ENCODE peak calls at places on chromosome 12, in nine cellular contexts. G is stomach, E is GM12878, X is A549, R is H1, M is tibial nerve, Q is sigmoid colon, N is SK-N-SH, K is K562. F is an unnamed sample.

GRCh38 chr12:38892090-38892786 is 13.2 kb downstream of the CPNE8 start:
- DNase-seq in K (no peak), X (peak), R (no peak), Q (no peak), N (no peak), G (peak), M (no peak), E (no peak), F (no peak)

GRCh38 chr12:52813885-52814709 is at the start of gene KRT4:
- DNase-seq in X (peak), M (no peak), N (no peak), G (no peak), E (no peak), K (no peak), Q (no peak), R (no peak), F (no peak)

GRCh38 chr12:104928036-104928770 is 29.9 kb downstream of the SLC41A2 start:
- DNase-seq in K (no peak), X (no peak), N (no peak), R (no peak), Q (no peak), E (no peak), G (no peak), M (no peak), F (no peak)

GRCh38 chr12:59699408-59700144 is 103.7 kb downstream of the SLC16A7 start:
- DNase-seq in M (no peak), K (no peak), N (no peak), G (no peak), X (no peak), Q (no peak), E (no peak), R (no peak), F (no peak)

GRCh38 chr12:83017001-83017400 is 330.3 kb downstream of the TMTC2 start:
- DNase-seq in K (no peak), M (no peak), Q (no peak), N (no peak), E (no peak), X (no peak), R (no peak), G (no peak), F (no peak)

GRCh38 chr12:88854260-88854659 is 274.0 kb upstream of the KITLG start:
- DNase-seq in G (no peak), N (no peak), K (no peak), Q (no peak), E (no peak), X (peak), M (no peak), R (no peak), F (no peak)

GRCh38 chr12:90404071-90404470 is 550.9 kb downstream of the CCER1 start:
- DNase-seq in M (no peak), N (no peak), G (no peak), E (no peak), X (no peak), R (no peak), Q (no peak), K (no peak), F (no peak)

GRCh38 chr12:6824085-6824800 is 2.6 kb downstream of the GPR162 start:
- DNase-seq in X (no peak), M (no peak), N (no peak), E (no peak), Q (no peak), G (no peak), K (no peak), R (no peak), F (no peak)

GRCh38 chr12:4780624-4781023 is 60.4 kb downstream of the GALNT8 start:
- DNase-seq in K (no peak), X (no peak), E (no peak), N (no peak), G (no peak), Q (no peak), M (peak), R (no peak), F (no peak)

GRCh38 chr12:26126340-26127284 is 1.8 kb upstream of the BHLHE41 start:
- DNase-seq in K (peak), X (peak), Q (peak), M (peak), N (peak), R (no peak), G (peak), E (no peak), F (peak)

GRCh38 chr12:10409387-10409786 is at the start of gene KLRC4:
- DNase-seq in Q (no peak), K (peak), N (no peak), M (no peak), X (no peak), E (no peak), R (no peak), G (no peak), F (no peak)

GRCh38 chr12:3207858-3208257 is 130.7 kb downstream of the TSPAN9 start:
- DNase-seq in N (no peak), G (no peak), E (no peak), R (no peak), M (no peak), X (peak), Q (no peak), K (peak), F (no peak)

GRCh38 chr12:97716356-97716755 is 253.8 kb downstream of the RMST start:
- DNase-seq in N (peak), X (peak), Q (no peak), K (no peak), M (peak), R (peak), E (no peak), G (no peak), F (no peak)

GRCh38 chr12:47868041-47868440 is 36.8 kb downstream of the VDR start:
- DNase-seq in R (no peak), Q (no peak), K (no peak), M (no peak), E (no peak), G (no peak), X (no peak), N (no peak), F (no peak)

GRCh38 chr12:3712209-3712992 is 40.5 kb downstream of the CRACR2A start:
- DNase-seq in X (no peak), R (no peak), N (no peak), M (no peak), E (no peak), K (no peak), Q (no peak), G (no peak), F (peak)

GRCh38 chr12:54419088-54419887 is at the start of gene ITGA5:
- DNase-seq in G (peak), R (no peak), X (peak), Q (peak), M (peak), N (peak), K (peak), E (no peak), F (peak)

GRCh38 chr12:28083816-28084678 is 106.2 kb upstream of the CCDC91 start:
- DNase-seq in Q (no peak), K (no peak), R (no peak), E (no peak), N (no peak), G (no peak), M (peak), X (no peak), F (no peak)

GRCh38 chr12:13106666-13107065 is 3.2 kb upstream of the GSG1 start:
- DNase-seq in Q (no peak), G (no peak), M (no peak), K (no peak), R (no peak), X (no peak), N (no peak), E (no peak), F (no peak)

GRCh38 chr12:45732250-45732649 is 2.7 kb downstream of the ARID2 start:
- DNase-seq in N (no peak), X (no peak), R (no peak), K (no peak), M (no peak), Q (no peak), E (no peak), G (no peak), F (no peak)

GRCh38 chr12:116691636-116692035 is 46.2 kb downstream of the SPRING1 start:
- DNase-seq in Q (no peak), E (no peak), G (no peak), N (no peak), X (no peak), K (no peak), M (no peak), R (no peak), F (no peak)

GRCh38 chr12:1582709-1583050 is 11.7 kb downstream of the FBXL14 start:
- DNase-seq in E (no peak), G (no peak), X (no peak), M (no peak), K (no peak), N (no peak), Q (no peak), R (no peak), F (no peak)
- H3K4me3 ChIP-seq in E (no peak), G (no peak), X (no peak), M (no peak), K (no peak), N (no peak), Q (no peak), R (no peak), F (no peak)

GRCh38 chr12:1920436-1920835 is 2.0 kb upstream of the CACNA2D4 start:
- DNase-seq in M (no peak), G (peak), R (no peak), Q (no peak), X (no peak), K (no peak), E (no peak), N (no peak), F (no peak)
- TF ChIP-seq EP300 in M (no peak), G (no peak), R (no peak), Q (no peak), X (no peak), K (no peak), E (no peak), N (no peak), F (no peak)

DNA sequence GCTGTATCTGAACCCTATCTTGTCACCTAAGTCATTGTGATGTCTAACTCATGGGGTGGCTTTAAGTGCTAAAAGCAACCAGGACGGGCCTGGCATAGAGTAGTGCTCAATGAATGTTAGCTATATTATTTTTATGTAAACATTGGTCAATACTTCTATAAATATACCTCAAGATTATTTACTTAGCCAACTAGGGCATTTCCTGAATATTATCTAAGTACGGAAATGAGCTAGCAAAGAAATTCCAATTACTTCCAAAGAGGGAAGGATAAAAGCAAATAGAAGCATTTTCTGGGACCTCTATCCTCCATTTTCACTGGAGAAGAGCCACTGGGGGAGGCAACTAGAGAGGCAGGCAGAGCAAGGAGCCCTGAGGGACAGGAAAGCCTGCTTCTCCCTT is 20.6 kb downstream of the CCDC92 start:
- DNase-seq in X (no peak), K (no peak), Q (no peak), E (no peak), M (no peak), N (no peak), R (no peak), G (no peak), F (no peak)
- H3K27ac ChIP-seq in X (no peak), K (no peak), Q (no peak), E (no peak), M (no peak), N (no peak), R (no peak), G (no peak), F (no peak)

DNA sequence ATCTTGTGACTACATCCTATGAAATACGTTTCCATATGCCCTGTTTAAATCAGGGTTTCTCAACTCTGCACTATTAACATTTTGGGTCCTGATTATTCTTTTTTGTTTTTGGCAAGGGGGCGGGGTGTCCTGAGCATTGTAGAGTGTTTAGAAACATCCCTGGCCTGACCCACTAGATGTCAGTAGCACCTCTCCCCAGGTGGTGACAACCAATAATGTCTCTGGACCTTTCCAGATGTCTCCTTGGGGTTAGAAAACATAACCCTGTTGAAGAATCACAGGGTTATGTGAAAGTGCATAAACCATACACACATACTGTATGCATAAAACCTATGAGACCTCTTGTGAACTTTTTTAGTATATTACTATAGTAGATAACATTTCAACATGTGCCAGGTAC is 1.4 kb downstream of the ACAD10 start:
- DNase-seq in K (peak), N (peak), R (no peak), M (no peak), Q (no peak), E (peak), X (peak), G (no peak), F (no peak)
- H3K4me3 ChIP-seq in K (no peak), N (no peak), R (no peak), M (no peak), Q (no peak), E (peak), X (no peak), G (peak), F (no peak)

DNA sequence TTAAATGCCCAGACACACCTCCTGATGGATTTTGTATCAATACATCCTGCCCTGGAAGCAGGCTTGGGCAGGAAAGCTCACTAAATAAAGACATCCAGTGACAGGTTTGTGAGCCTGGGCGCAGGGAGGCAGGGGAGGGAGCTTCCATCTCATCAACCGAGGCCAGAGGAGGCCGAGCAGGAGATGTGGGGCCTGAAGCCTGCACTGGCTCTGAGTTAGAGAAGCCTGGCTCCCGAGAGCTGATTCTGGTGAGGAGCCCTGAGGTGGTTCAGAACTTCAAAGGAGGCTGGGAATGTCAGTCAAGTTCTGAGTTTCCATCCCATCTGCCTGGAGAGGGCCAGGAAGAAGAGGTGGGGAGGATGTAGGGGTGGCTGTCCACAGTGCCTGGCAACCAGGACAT is 318.7 kb downstream of the ADGRD1 start:
- DNase-seq in G (no peak), M (no peak), N (no peak), K (no peak), X (no peak), Q (no peak), R (no peak), E (no peak), F (no peak)
- TF ChIP-seq EP300 in G (no peak), M (no peak), N (no peak), K (no peak), X (no peak), Q (no peak), R (no peak), E (no peak), F (no peak)

GRCh38 chr12:111025301-111025700 is 104.9 kb upstream of the MYL2 start:
- DNase-seq in M (no peak), K (no peak), X (no peak), N (no peak), R (no peak), G (no peak), Q (no peak), E (no peak), F (no peak)
- H3K27ac ChIP-seq in M (no peak), K (no peak), X (no peak), N (no peak), R (no peak), G (no peak), Q (no peak), E (no peak), F (no peak)

DNA sequence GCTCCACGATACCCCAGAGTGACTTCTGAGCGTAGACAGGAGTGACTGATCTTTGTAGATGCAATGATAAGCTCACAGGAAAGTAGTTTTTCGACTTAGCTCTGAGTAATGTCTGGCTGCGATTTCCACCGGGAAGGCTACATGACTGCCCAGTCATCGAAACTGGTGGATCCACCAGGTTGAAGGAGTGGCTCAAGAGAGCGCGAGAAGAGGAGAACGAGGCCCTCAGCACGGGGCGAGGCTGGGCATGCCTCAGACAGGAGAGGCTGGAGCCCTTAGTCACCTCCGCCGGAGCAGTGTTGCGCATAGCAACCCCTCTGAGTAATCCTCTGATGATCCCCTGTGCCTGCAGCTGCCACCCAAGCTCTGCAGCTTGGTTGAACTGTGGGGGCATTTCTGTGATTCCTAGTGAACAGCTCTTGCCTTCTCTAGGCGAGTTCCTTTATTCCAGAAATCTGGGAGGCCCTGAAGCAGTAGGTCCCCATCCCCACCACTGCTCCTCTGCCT is 25.6 kb downstream of the ELK3 start:
- DNase-seq in R (peak), K (no peak), X (peak), N (peak), Q (no peak), G (no peak), M (no peak), E (no peak), F (no peak)
- H3K4me3 ChIP-seq in R (no peak), K (no peak), X (peak), N (no peak), Q (no peak), G (no peak), M (no peak), E (no peak), F (no peak)

F was measured in esophagus muscularis mucosa.